ENCODE peak calls at places on chromosomes 4 and X, in five cellular contexts. V is H9, B is adrenal gland, W is tibial artery, U is tibial nerve. E is an unnamed sample.

GRCh38 chr4:178917756-178918155 is 1475.5 kb upstream of the AGA start:
- DNase-seq in V (peak; percentile 37), B (no peak), U (no peak), W (no peak), E (no peak)

GRCh38 chr4:180669637-180670036 is 1573.6 kb upstream of the TENM3 start:
- DNase-seq in V (no peak), B (no peak), U (no peak), W (no peak), E (no peak)

GRCh38 chr4:6795821-6796220 is 13.3 kb downstream of the KIAA0232 start:
- DNase-seq in U (no peak), W (no peak), V (no peak), B (no peak), E (no peak)

GRCh38 chr4:141571368-141571767 is 65.0 kb upstream of the IL15 start:
- DNase-seq in V (no peak), W (no peak), U (no peak), B (no peak), E (no peak)

GRCh38 chr4:22625301-22625700 is 67.4 kb upstream of the GBA3 start:
- DNase-seq in B (no peak), W (no peak), U (no peak), V (peak; percentile 37), E (no peak)

GRCh38 chrX:117992324-117992723 is 124.3 kb downstream of the KLHL13 start:
- DNase-seq in U (no peak), W (no peak), V (no peak), B (no peak), E (no peak)

GRCh38 chrX:1242901-1243402 is 25.7 kb upstream of the CSF2RA start:
- DNase-seq in U (no peak), B (no peak), V (peak; percentile 43), W (no peak), E (no peak)

GRCh38 chrX:54530358-54530900 is 410 bp downstream of the GNL3L start:
- DNase-seq in U (no peak), B (no peak), W (no peak), V (no peak), E (no peak)

GRCh38 chr4:7967501-7968261 is 28.0 kb upstream of the AFAP1 start:
- DNase-seq in U (no peak), W (no peak), V (no peak), B (no peak), E (no peak)

DNA sequence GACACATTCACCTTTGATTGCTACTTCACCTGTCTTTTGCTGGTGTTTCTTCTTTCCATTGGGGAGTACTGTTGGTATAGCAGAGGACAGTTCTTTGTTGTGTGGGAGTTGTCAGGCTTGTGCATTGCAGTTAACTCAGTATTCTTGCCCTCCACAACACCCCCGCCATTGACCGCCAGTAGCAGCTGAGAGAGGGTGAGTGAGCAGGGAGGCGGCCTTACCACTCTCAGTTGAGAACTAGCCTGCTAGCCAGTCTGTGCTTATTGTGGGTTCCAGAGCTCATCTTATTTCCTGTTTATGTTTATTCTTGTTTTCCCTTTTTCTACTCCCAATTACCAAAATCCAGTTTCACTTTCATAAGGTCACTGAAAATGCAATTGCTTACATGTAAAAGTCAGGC is 52.2 kb downstream of the STIM2 start:
- DNase-seq in B (no peak), V (no peak), U (no peak), W (no peak), E (no peak)
- H3K4me1 ChIP-seq in B (no peaks in the 10 kb centered on the region), V (peaks cover 2% of the 10 kb centered on the region), U (no peaks in the 10 kb centered on the region), W (peaks cover 6% of the 10 kb centered on the region), E (peaks cover 5% of the 10 kb centered on the region)

GRCh38 chr4:183185018-183185417 is 86.0 kb downstream of the WWC2 start:
- DNase-seq in B (no peak), W (no peak), U (no peak), V (no peak), E (no peak)
- H3K4me1 ChIP-seq in B (no peaks in the 10 kb centered on the region), W (no peaks in the 10 kb centered on the region), U (no peaks in the 10 kb centered on the region), V (peaks cover 18% of the 10 kb centered on the region), E (peaks cover 3% of the 10 kb centered on the region)

GRCh38 chr4:120722655-120723054 is 199.9 kb downstream of the PRDM5 start:
- DNase-seq in W (no peak), U (no peak), V (no peak), B (no peak), E (no peak)
- H3K4me1 ChIP-seq in W (no peaks in the 10 kb centered on the region), U (no peaks in the 10 kb centered on the region), V (no peaks in the 10 kb centered on the region), B (no peaks in the 10 kb centered on the region), E (no peaks in the 10 kb centered on the region)

DNA sequence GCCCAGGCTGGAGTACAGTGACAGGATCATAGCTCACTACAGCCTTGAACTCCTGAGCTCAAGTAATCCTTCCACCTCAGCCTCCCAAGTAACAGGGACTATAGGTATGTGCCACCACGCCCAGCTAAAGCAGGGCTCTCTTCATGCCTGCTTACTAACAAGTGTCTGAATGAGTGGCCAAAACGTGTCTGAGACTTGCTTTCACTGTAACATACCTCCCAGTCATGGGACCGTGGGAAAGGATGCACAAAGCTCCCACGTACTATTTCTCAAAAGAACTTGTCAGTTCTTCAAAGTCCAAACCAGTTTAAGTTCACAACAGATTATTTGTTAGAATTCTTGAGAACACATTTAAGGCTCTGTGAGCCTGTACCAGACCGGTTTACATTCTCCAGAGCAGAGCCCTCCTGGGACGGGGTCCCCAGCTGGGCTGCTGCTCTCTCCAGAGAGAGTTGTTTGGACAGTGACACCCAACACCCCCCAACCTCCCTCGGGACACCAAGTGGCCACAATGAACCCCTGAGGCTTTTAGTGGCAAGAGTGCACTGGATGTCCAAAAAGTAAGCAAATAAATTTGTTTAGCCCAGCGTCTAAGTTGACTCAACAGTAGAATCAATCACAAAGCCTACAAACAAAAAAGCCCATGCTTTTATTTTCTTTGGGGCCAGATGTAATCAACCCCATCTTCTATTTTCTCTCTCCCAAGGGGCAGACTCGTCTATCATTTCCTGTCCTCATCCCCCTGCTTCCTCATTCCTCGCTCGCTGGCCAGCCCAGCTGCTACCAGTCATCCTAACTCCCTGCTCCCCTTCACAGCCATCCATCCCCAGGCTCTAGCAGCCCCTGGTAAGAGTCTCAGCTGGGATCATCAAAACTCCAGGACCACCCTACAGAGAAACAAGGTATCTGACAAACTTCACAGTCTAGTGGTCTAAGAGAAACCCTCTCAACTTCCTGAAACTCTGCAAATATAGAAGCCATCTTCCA is 23.9 kb downstream of the SH3KBP1 start:
- DNase-seq in W (no peak), U (no peak), B (no peak), V (no peak), E (no peak)
- H3K4me1 ChIP-seq in W (no peaks in the 10 kb centered on the region), U (no peaks in the 10 kb centered on the region), B (no peaks in the 10 kb centered on the region), V (no peaks in the 10 kb centered on the region), E (peaks cover 12% of the 10 kb centered on the region)

GRCh38 chr4:16835597-16836247 is 62.7 kb downstream of the LDB2 start:
- DNase-seq in V (no peak), U (no peak), B (no peak), W (no peak), E (no peak)

GRCh38 chr4:16830081-16830480 is 68.4 kb downstream of the LDB2 start:
- DNase-seq in U (no peak), V (no peak), W (no peak), B (no peak), E (no peak)

GRCh38 chr4:16837475-16837874 is 61.0 kb downstream of the LDB2 start:
- DNase-seq in W (no peak), B (no peak), V (no peak), U (no peak), E (no peak)

GRCh38 chr4:16836324-16836723 is 62.1 kb downstream of the LDB2 start:
- DNase-seq in U (no peak), W (no peak), V (no peak), B (no peak), E (no peak)

DNA sequence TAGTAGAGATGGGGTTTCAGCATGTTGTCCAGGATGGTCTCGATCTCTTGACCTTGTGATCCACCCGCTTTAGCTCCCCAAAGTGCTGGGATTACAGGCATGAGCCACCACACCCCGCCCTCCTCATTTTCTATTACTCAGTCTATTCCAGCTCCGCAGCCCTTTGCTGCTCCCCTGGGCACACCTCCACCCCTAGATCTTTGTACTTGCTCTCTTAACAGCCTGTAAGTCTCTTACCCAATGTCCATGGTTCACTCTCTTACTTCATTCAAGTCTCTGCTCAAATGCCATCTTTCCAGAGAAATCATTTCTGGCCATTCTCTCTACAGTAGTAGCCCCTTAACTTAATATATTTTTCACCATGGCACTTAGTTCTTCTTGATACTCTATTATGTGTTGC is 64.7 kb downstream of the LDB2 start:
- DNase-seq in U (no peak), V (no peak), W (no peak), B (no peak), E (no peak)
- H3K4me1 ChIP-seq in U (no peaks in the 10 kb centered on the region), V (peaks cover 9% of the 10 kb centered on the region), W (no peaks in the 10 kb centered on the region), B (no peaks in the 10 kb centered on the region), E (no peaks in the 10 kb centered on the region)

GRCh38 chr4:15649914-15650545 is 5.1 kb downstream of the FBXL5 start:
- DNase-seq in W (peak; percentile 43), V (peak; percentile 54), U (no peak), B (peak; percentile 75), E (no peak)
- H3K4me1 ChIP-seq in W (peaks cover 84% of the 10 kb centered on the region), V (peaks cover 2% of the 10 kb centered on the region), U (no peaks in the 10 kb centered on the region), B (peaks cover 37% of the 10 kb centered on the region), E (peaks cover 1% of the 10 kb centered on the region)

GRCh38 chrX:12872741-12873140 is 5.9 kb downstream of the TLR7 start:
- DNase-seq in B (no peak), U (no peak), W (no peak), V (no peak), E (no peak)
- H3K4me1 ChIP-seq in B (no peaks in the 10 kb centered on the region), U (no peaks in the 10 kb centered on the region), W (no peaks in the 10 kb centered on the region), V (no peaks in the 10 kb centered on the region), E (no peaks in the 10 kb centered on the region)

DNA sequence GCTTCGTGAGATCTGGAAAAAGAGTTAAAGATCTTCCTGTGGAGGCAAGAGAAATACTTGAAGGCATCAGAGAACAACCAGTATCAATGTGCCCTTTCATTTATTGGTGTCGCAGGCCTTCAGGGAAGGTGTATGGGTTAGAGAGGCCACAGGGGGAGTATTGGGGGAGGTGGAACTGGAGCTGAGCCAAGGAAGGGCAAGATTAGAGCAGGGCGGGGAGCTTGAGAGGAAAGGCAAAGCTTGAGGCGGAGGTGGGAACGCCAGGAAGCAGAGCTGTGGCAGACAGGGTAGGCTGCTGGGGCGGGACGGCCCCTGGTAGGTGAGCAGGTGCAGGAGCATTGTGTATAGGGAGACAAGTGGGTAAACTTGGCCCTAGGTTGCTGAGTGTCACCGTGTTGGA is 329.9 kb downstream of the ARHGAP10 start:
- DNase-seq in B (no peak), V (no peak), W (no peak), U (no peak), E (no peak)
- H3K4me1 ChIP-seq in B (no peaks in the 10 kb centered on the region), V (peaks cover 5% of the 10 kb centered on the region), W (peaks cover 19% of the 10 kb centered on the region), U (no peaks in the 10 kb centered on the region), E (peaks cover 18% of the 10 kb centered on the region)

GRCh38 chrX:24025741-24026402 is 1.1 kb downstream of the KLHL15 start:
- DNase-seq in V (peak; percentile 70), W (peak; percentile 19), B (peak; percentile 61), U (peak; percentile 14), E (no peak)

GRCh38 chrX:24027086-24027485 is at the start of gene KLHL15:
- DNase-seq in V (no peak), B (no peak), U (no peak), W (no peak), E (no peak)

GRCh38 chrX:24030597-24030996 is 3.6 kb upstream of the KLHL15 start:
- DNase-seq in W (no peak), V (no peak), B (no peak), U (no peak), E (no peak)

GRCh38 chrX:24026403-24026801 is 584 bp downstream of the KLHL15 start:
- DNase-seq in V (no peak), W (no peak), U (no peak), B (no peak), E (no peak)

DNA sequence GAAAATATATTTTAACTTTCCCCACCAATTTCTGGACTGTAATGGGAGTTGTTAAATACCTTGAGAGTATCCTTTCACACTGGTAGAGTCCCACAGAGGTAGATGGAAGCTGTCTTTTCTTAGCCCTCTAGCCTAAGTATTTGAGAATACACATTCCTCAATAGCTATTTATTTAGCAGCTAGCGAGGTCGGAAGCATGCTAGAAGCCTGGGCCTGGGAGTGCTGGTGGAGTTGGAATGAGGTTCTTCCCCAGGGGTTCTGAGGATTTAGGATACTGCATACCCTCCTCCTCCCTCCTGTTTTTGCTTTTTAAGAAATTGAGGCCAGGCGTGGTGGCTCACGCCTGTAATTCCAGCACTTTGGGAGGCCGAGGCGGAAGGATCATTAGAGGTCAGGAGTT is 999 bp upstream of the KLHL15 start:
- DNase-seq in U (no peak), V (peak; percentile 46), B (no peak), W (no peak), E (no peak)
- H3K4me1 ChIP-seq in U (no peaks in the 10 kb centered on the region), V (no peaks in the 10 kb centered on the region), B (no peaks in the 10 kb centered on the region), W (peaks cover 6% of the 10 kb centered on the region), E (no peaks in the 10 kb centered on the region)